ENCODE peak calls at places on chromosomes 11 and 22, in ten cellular contexts. C is AG04450; F is AML-193; K is EL; A is stimulated activated CD8-positive, alpha-beta memory T cell treated with anti-CD3 and anti-CD28 coated beads, Interleukin-2, amount 100 ng/mL, for 48 hours; H is NCI-H1105; O is endothelial cell of umbilical vein; L is activated CD4-positive, alpha-beta T cell treated with anti-CD3 and anti-CD28 coated beads, Interleukin-2, amount 50 U/mL, for 4 hours; P is T-helper 1 cell; X is T-cell. S is an unnamed sample.

GRCh38 chr11:117809236-117810055 is 12.4 kb upstream of the DSCAML1 start:
- DNase-seq in C (no peak), F (no peak), K (peak; percentile 40), A (no peak), H (peak; percentile 29), O (no peak), L (no peak), P (no peak), X (peak; percentile 48), S (no peak)

GRCh38 chr22:24834845-24835570 is 29.0 kb downstream of the SGSM1 start:
- DNase-seq in C (no peak), F (no peak), K (peak; percentile 23), A (no peak), H (no peak), O (peak; percentile 26), L (no peak), P (no peak), X (no peak), S (no peak)

GRCh38 chr22:49147171-49147570 is 680.5 kb downstream of the BRD1 start:
- DNase-seq in C (no peak), F (no peak), K (no peak), A (no peak), H (no peak), O (no peak), L (no peak), P (no peak), X (no peak), S (no peak)

GRCh38 chr11:44398266-44399045 is 88.5 kb upstream of the ALX4 start:
- DNase-seq in C (no peak), F (no peak), K (no peak), A (no peak), H (no peak), O (no peak), L (no peak), P (no peak), X (no peak), S (no peak)

GRCh38 chr22:45073064-45073463 is 63.3 kb upstream of the PHF21B start:
- DNase-seq in C (no peak), F (no peak), K (no peak), A (no peak), H (peak; percentile 63), O (no peak), L (no peak), P (no peak), X (no peak), S (no peak)

GRCh38 chr22:31776231-31776630 is 22.4 kb downstream of the DEPDC5 start:
- DNase-seq in C (no peak), F (no peak), K (no peak), A (no peak), H (no peak), O (peak; percentile 16), L (no peak), P (no peak), X (no peak), S (no peak)

GRCh38 chr11:63764201-63764711 is 4.3 kb downstream of the ZFTA start:
- DNase-seq in C (no peak), F (no peak), K (no peak), A (no peak), H (no peak), O (no peak), L (no peak), P (no peak), X (no peak), S (no peak)

GRCh38 chr11:100593321-100593720 is 93.8 kb upstream of the ARHGAP42 start:
- DNase-seq in C (peak; percentile 80), F (no peak), K (no peak), A (no peak), H (no peak), O (no peak), L (no peak), P (no peak), X (no peak), S (no peak)

GRCh38 chr11:76164861-76165751 is 41.2 kb downstream of the WNT11 start:
- DNase-seq in C (no peak), F (no peak), K (no peak), A (no peak), H (no peak), O (no peak), L (no peak), P (no peak), X (no peak), S (no peak)

GRCh38 chr11:26806209-26806608 is 84.3 kb upstream of the SLC5A12 start:
- DNase-seq in C (no peak), F (no peak), K (peak; percentile 42), A (no peak), H (no peak), O (no peak), L (no peak), P (no peak), X (no peak), S (no peak)

GRCh38 chr22:40635008-40635939 is 1.2 kb downstream of the MRTFA start:
- DNase-seq in C (no peak), F (no peak), K (peak; percentile 42), A (no peak), H (no peak), O (peak; percentile 30), L (no peak), P (no peak), X (no peak), S (no peak)

GRCh38 chr11:126502159-126502558 is 146.7 kb downstream of the ST3GAL4 start:
- DNase-seq in C (no peak), F (no peak), K (no peak), A (no peak), H (no peak), O (no peak), L (no peak), P (no peak), X (no peak), S (no peak)

GRCh38 chr22:28229566-28230483 is 310.8 kb upstream of the PITPNB start:
- DNase-seq in C (no peak), F (no peak), K (peak; percentile 74), A (no peak), H (no peak), O (no peak), L (no peak), P (no peak), X (no peak), S (no peak)

GRCh38 chr22:37051629-37052385 is at the start of gene KCTD17:
- DNase-seq in C (no peak), F (peak; percentile 5), K (peak; percentile 79), A (peak; percentile 75), H (peak; percentile 68), O (peak; percentile 64), L (peak; percentile 66), P (peak; percentile 59), X (peak; percentile 79), S (peak; percentile 61)

GRCh38 chr22:45031629-45032403 is 22.0 kb upstream of the PHF21B start:
- DNase-seq in C (no peak), F (no peak), K (no peak), A (no peak), H (no peak), O (no peak), L (no peak), P (no peak), X (no peak), S (no peak)

GRCh38 chr11:79458712-79459111 is 17.9 kb upstream of the TENM4 start:
- DNase-seq in C (no peak), F (no peak), K (no peak), A (no peak), H (no peak), O (no peak), L (no peak), P (no peak), X (no peak), S (no peak)

GRCh38 chr11:93740031-93740801 is 1.1 kb downstream of the TAF1D start:
- DNase-seq in C (no peak), F (no peak), K (peak; percentile 76), A (peak; percentile 25), H (no peak), O (peak; percentile 16), L (peak; percentile 34), P (no peak), X (no peak), S (no peak)

GRCh38 chr11:45332486-45332934 is 46.4 kb upstream of the SYT13 start:
- DNase-seq in C (no peak), F (peak; percentile 4), K (peak; percentile 36), A (no peak), H (peak; percentile 48), O (no peak), L (peak; percentile 22), P (no peak), X (peak; percentile 34), S (peak; percentile 22)

GRCh38 chr11:130514316-130514715 is 65.9 kb downstream of the ADAMTS15 start:
- DNase-seq in C (no peak), F (no peak), K (peak; percentile 25), A (no peak), H (no peak), O (no peak), L (no peak), P (no peak), X (no peak), S (no peak)

GRCh38 chr11:134661660-134662059 is 249.6 kb upstream of the B3GAT1 start:
- DNase-seq in C (no peak), F (no peak), K (no peak), A (no peak), H (no peak), O (no peak), L (no peak), P (no peak), X (no peak), S (no peak)

GRCh38 chr11:69962152-69962551 is 116.0 kb upstream of the ANO1 start:
- DNase-seq in C (no peak), F (no peak), K (peak; percentile 62), A (no peak), H (no peak), O (peak; percentile 37), L (no peak), P (no peak), X (no peak), S (no peak)

GRCh38 chr22:45777046-45777851 is 105.6 kb downstream of the ATXN10 start:
- DNase-seq in C (no peak), F (no peak), K (no peak), A (no peak), H (no peak), O (peak; percentile 24), L (no peak), P (no peak), X (no peak), S (no peak)

GRCh38 chr22:37486224-37486845 is at the start of gene MFNG:
- DNase-seq in C (no peak), F (peak; percentile 89), K (peak; percentile 69), A (peak; percentile 69), H (peak; percentile 26), O (peak; percentile 80), L (peak; percentile 55), P (peak; percentile 66), X (peak; percentile 77), S (peak; percentile 60)

GRCh38 chr22:37428649-37429586 is 1.6 kb upstream of the ELFN2 start:
- DNase-seq in C (no peak), F (peak; percentile 56), K (peak; percentile 61), A (peak; percentile 38), H (no peak), O (peak; percentile 56), L (peak; percentile 49), P (no peak), X (peak; percentile 61), S (peak; percentile 28)

GRCh38 chr11:32643526-32643925 is 59.9 kb downstream of the EIF3M start:
- DNase-seq in C (no peak), F (no peak), K (peak; percentile 34), A (no peak), H (no peak), O (no peak), L (no peak), P (no peak), X (no peak), S (no peak)

GRCh38 chr11:12961615-12962014 is 47.5 kb upstream of the RASSF10 start:
- DNase-seq in C (no peak), F (no peak), K (no peak), A (no peak), H (no peak), O (no peak), L (no peak), P (no peak), X (no peak), S (no peak)

GRCh38 chr22:39997939-39998726 is 3.4 kb downstream of the FAM83F start:
- DNase-seq in C (no peak), F (no peak), K (peak; percentile 36), A (no peak), H (peak; percentile 82), O (peak; percentile 48), L (no peak), P (no peak), X (no peak), S (no peak)

GRCh38 chr11:26271666-26272065 is 60.3 kb upstream of the ANO3 start:
- DNase-seq in C (no peak), F (no peak), K (no peak), A (no peak), H (no peak), O (no peak), L (no peak), P (no peak), X (no peak), S (no peak)

S was measured in stimulated activated CD4-positive, alpha-beta T cell treated with anti-CD3 and anti-CD28 coated beads, TNF-alpha, amount 100 ng/mL, for 4 hours.